ENCODE peak calls at places on chromosome 9, in eight cellular contexts. L is HL-60; O is left ventricle myocardium inferior; X is PC-9; N is Peyer's patch; M is CD8-positive, alpha-beta T cell; W is upper lobe of right lung; T is left lung. K is an unnamed sample. For H3K27me3, the result is how much of the 10 kb centered on the place peaks cover.

GRCh38 chr9:99724640-99725039 is 97.0 kb upstream of the NR4A3 start:
- DNase-seq in O (no peak), M (no peak), X (no peak), L (no peak), T (no peak), N (no peak), W (no peak), K (no peak)

GRCh38 chr9:126604059-126604685 is 9.6 kb upstream of the LMX1B start:
- DNase-seq in X (no peak), L (no peak), O (no peak), T (no peak), W (no peak), M (no peak), N (no peak), K (no peak)

GRCh38 chr9:34891386-34891785 is 66.7 kb upstream of the PHF24 start:
- DNase-seq in W (no peak), L (no peak), T (no peak), O (no peak), M (no peak), X (no peak), N (no peak), K (no peak)

GRCh38 chr9:16074962-16075361 is 522.1 kb downstream of the CCDC171 start:
- DNase-seq in X (no peak), M (no peak), L (no peak), N (no peak), O (no peak), W (no peak), T (no peak), K (no peak)

GRCh38 chr9:135215571-135216161 is 128.2 kb downstream of the OLFM1 start:
- DNase-seq in X (no peak), N (no peak), O (peak), W (peak), T (no peak), L (no peak), M (no peak), K (peak)

GRCh38 chr9:108382267-108382666 is 473.5 kb downstream of the ACTL7B start:
- DNase-seq in M (no peak), O (no peak), W (no peak), T (no peak), N (no peak), X (no peak), L (no peak), K (no peak)

GRCh38 chr9:7053903-7054302 is 296.1 kb downstream of the KDM4C start:
- DNase-seq in M (no peak), N (no peak), T (no peak), W (no peak), O (no peak), L (no peak), X (no peak), K (no peak)

GRCh38 chr9:15576350-15577050 is 23.7 kb downstream of the CCDC171 start:
- DNase-seq in X (no peak), M (no peak), W (no peak), L (no peak), T (no peak), N (no peak), O (no peak), K (no peak)

GRCh38 chr9:122056484-122056883 is 36.6 kb downstream of the TTLL11 start:
- DNase-seq in N (no peak), O (no peak), X (peak), W (no peak), L (no peak), T (no peak), M (no peak), K (no peak)
- H3K27me3 ChIP-seq in N (under half), O (under half), X (under half), W (under half), L (under half), T (under half), M (under half), K (under half)

GRCh38 chr9:90898229-90898628 is 96.6 kb downstream of the SYK start:
- DNase-seq in M (no peak), N (no peak), L (no peak), O (no peak), X (no peak), T (no peak), W (no peak), K (no peak)
- TF ChIP-seq CTCF in M (no peak), N (no peak), L (no peak), O (peak), X (no peak), T (no peak), W (no peak), K (no peak)

GRCh38 chr9:80233102-80233843 is 661.5 kb downstream of the TLE4 start:
- DNase-seq in M (no peak), T (no peak), N (no peak), L (no peak), O (no peak), W (no peak), X (no peak), K (no peak)
- H3K4me3 ChIP-seq in M (no peak), T (no peak), N (no peak), L (no peak), O (no peak), W (no peak), X (no peak), K (no peak)

GRCh38 chr9:131120620-131121228 is 4.7 kb upstream of the NUP214 start:
- DNase-seq in T (no peak), X (no peak), N (peak), O (no peak), M (no peak), W (peak), L (no peak), K (no peak)

GRCh38 chr9:131119600-131119999 is 5.8 kb upstream of the NUP214 start:
- DNase-seq in M (no peak), W (peak), X (no peak), T (no peak), O (no peak), L (no peak), N (peak), K (no peak)

GRCh38 chr9:131117111-131117761 is 8.2 kb upstream of the NUP214 start:
- DNase-seq in W (peak), X (no peak), L (no peak), O (no peak), M (no peak), T (no peak), N (no peak), K (no peak)

GRCh38 chr9:131116281-131117101 is 8.9 kb upstream of the NUP214 start:
- DNase-seq in L (no peak), X (no peak), M (no peak), T (no peak), O (no peak), W (peak), N (no peak), K (no peak)

GRCh38 chr9:131117762-131118145 is 7.6 kb upstream of the NUP214 start:
- DNase-seq in N (no peak), L (no peak), T (no peak), O (no peak), X (no peak), M (no peak), W (no peak), K (no peak)
- H3K27me3 ChIP-seq in N (under half), L (under half), T (under half), O (under half), X (under half), M (under half), W (under half), K (under half)

DNA sequence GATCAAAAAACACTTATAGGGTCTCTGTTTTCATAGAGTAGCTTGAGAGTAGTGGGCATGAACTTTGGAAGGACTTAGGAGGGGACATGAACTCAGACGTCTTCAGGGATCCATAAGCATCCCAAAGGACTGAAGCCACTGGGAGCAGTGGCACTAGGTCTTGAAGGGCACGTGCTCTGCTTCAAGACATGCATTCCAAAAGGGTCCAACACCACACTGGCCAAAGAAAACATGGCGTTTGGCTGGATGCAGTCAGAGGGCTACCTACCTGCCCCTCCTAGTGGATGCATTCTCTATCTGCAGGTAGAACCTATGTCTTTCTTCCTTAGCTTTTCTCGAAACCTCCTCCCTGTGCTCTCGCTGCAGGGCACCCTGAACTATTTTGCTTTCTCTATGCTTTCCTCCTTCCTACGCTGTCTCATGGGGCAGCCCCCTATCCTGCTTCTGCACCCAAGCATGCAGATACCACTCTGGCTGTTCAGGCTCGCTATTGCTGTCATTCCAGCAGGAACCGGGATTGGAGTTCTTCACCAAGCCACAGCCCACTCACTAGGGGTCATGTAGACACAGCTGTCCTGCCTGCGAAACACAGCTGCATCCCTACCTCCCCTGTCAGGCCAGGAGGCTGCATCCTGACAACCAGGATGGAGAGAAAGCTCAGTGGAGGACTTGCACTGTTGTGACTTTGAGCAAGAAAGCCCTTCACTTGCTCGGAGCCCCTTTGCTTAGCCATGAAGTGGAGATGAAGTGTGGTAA is 11.9 kb downstream of the FAM240B start:
- DNase-seq in X (no peak), N (no peak), O (no peak), W (no peak), T (no peak), M (no peak), L (no peak), K (no peak)
- TF ChIP-seq CTCF in X (peak), N (no peak), O (peak), W (peak), T (no peak), M (no peak), L (peak), K (no peak)

GRCh38 chr9:137665697-137666504 is 47.1 kb downstream of the EHMT1 start:
- DNase-seq in W (peak), O (no peak), X (no peak), L (no peak), M (no peak), N (peak), T (no peak), K (no peak)
- H3K4me3 ChIP-seq in W (no peak), O (no peak), X (no peak), L (no peak), M (no peak), N (no peak), T (no peak), K (no peak)

DNA sequence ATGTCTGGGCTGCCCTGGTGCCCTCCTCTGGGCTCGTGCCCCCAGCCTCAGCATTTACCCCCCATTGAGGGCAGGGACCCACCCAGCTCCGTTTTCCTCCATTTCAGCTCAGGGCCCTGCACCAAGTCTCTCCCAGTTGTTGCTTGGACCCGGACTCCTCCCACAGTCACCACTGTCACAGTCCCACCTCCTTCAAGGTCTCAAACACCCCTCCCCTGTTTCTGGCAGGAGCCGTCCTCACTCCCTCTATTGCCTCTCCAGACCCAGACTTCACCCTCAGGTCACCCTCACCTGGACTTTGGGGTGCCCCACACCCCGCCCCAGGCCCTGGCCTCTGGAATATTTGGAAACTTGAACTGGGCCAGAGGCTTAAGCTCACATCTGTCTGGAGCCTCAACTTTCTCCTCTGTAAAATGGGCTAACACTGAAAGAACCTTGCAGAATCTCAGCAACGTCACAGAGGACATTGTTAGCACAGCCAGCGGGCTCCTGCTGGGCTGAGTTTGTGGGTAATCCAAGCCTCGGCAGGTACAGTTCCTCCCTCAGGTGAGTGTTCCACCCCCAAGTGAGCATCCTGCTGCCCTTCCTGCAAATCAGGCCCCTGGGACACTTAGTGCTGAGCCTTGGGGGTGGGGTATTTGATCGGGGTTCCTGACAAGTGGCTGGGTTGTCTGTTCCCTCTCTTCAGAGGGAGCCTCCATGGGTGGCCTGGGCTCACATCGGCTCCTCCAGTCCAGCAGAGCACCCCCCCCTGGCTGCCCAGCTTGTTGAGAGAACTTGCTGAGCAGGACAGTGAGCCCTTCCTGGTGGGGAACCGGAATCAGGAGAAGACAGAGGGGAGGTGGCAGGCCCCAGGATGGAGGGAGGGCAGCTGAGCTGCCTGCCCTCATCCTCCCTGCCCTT is 130.1 kb downstream of the C9orf50 start:
- DNase-seq in T (peak), N (peak), O (peak), L (no peak), M (no peak), W (peak), X (no peak), K (no peak)
- H3K27me3 ChIP-seq in T (under half), N (under half), O (under half), L (under half), M (under half), W (under half), X (under half), K (under half)

GRCh38 chr9:75087824-75088645 is at the start of the genes NMRK1 and OSTF1:
- DNase-seq in T (peak), L (peak), O (peak), W (peak), X (peak), M (peak), N (peak), K (peak)
- TF ChIP-seq CTCF in T (no peak), L (no peak), O (peak), W (no peak), X (no peak), M (no peak), N (no peak), K (no peak)

GRCh38 chr9:136549010-136549980 is 3.4 kb upstream of the NOTCH1 start:
- DNase-seq in M (no peak), X (no peak), L (no peak), W (no peak), N (no peak), O (no peak), T (no peak), K (no peak)

GRCh38 chr9:136551401-136552116 is 5.7 kb upstream of the NOTCH1 start:
- DNase-seq in X (peak), W (no peak), L (peak), M (no peak), N (peak), T (peak), O (peak), K (peak)

GRCh38 chr9:136552117-136552685 is 6.4 kb upstream of the NOTCH1 start:
- DNase-seq in L (peak), M (no peak), T (no peak), N (peak), X (no peak), O (no peak), W (no peak), K (no peak)

GRCh38 chr9:136547508-136548215 is 1.8 kb upstream of the NOTCH1 start:
- DNase-seq in T (no peak), N (peak), X (no peak), L (no peak), W (no peak), O (no peak), M (no peak), K (no peak)

GRCh38 chr9:136550439-136551085 is 4.7 kb upstream of the NOTCH1 start:
- DNase-seq in O (no peak), M (no peak), N (no peak), L (no peak), T (no peak), X (no peak), W (no peak), K (no peak)
- H3K4me3 ChIP-seq in O (no peak), M (no peak), N (no peak), L (no peak), T (no peak), X (no peak), W (no peak), K (peak)

K was measured in stomach.